ENCODE peak calls at places on chromosomes 16 and 17, in ten cellular contexts. G is amygdala; J is substantia nigra; B is NCI-H1092 treated with DMSO at 0.1 percent for 48 hours; D is anterior cingulate cortex; F is vagina; H is NCI-H1694 treated with DMSO at 0.1 percent for 48 hours; W is stimulated activated CD4-positive, alpha-beta T cell treated with anti-CD3 and anti-CD28 coated beads, Interleukin-12 subunit alpha, Interleukin-12 subunit beta, amount 100 ng/mL, for 48 hours; O is left kidney; C is stimulated activated CD8-positive, alpha-beta memory T cell treated with anti-CD3 and anti-CD28 coated beads, Interleukin-15, amount 100 ng/mL, for 48 hours. X is an unnamed sample.

GRCh38 chr17:4509402-4509801 is 10.7 kb downstream of the SPNS2 start:
- DNase-seq in J (no peak), G (no peak), H (no peak), F (no peak), W (no peak), C (no peak), O (no peak), B (no peak), D (no peak), X (no peak)

GRCh38 chr17:35448214-35448898 is at the start of gene SLFN13:
- DNase-seq in W (peak), G (no peak), H (no peak), B (peak), F (no peak), O (peak), C (peak), D (no peak), J (no peak), X (no peak)

GRCh38 chr17:77325826-77326581 is 185.2 kb downstream of the SEC14L1 start:
- DNase-seq in D (no peak), H (no peak), O (no peak), C (no peak), J (no peak), W (no peak), G (no peak), B (no peak), F (peak), X (peak)

GRCh38 chr16:56682703-56683397 is 580 bp downstream of the MT1X start:
- DNase-seq in B (no peak), W (no peak), O (no peak), D (no peak), F (no peak), H (peak), C (no peak), G (no peak), J (no peak), X (no peak)

GRCh38 chr16:11650641-11651591 is 17.3 kb upstream of the SNN start:
- DNase-seq in B (no peak), D (no peak), H (no peak), C (no peak), J (no peak), F (no peak), W (no peak), G (no peak), O (no peak), X (no peak)

GRCh38 chr16:64174327-64174726 is 947.5 kb downstream of the CDH11 start:
- DNase-seq in W (no peak), B (no peak), J (no peak), G (no peak), H (no peak), C (no peak), F (no peak), D (no peak), O (no peak), X (no peak)

GRCh38 chr17:19551708-19552148 is 18.1 kb downstream of the SLC47A1 start:
- DNase-seq in B (no peak), W (no peak), D (no peak), F (no peak), H (no peak), G (no peak), O (no peak), J (no peak), C (no peak), X (no peak)

GRCh38 chr16:52247737-52248136 is 299.2 kb downstream of the TOX3 start:
- DNase-seq in B (no peak), F (no peak), O (no peak), H (no peak), D (no peak), G (no peak), C (no peak), W (no peak), J (no peak), X (no peak)

GRCh38 chr17:56914641-56915263 is 903 bp upstream of the TRIM25 start:
- DNase-seq in W (no peak), F (no peak), G (no peak), O (peak), D (no peak), C (no peak), H (no peak), J (no peak), B (peak), X (no peak)

GRCh38 chr16:1941924-1942809 is 832 bp downstream of the MSRB1 start:
- DNase-seq in B (no peak), W (no peak), C (no peak), G (no peak), H (no peak), J (no peak), O (no peak), F (no peak), D (no peak), X (no peak)

GRCh38 chr16:24652803-24653202 is 76.6 kb upstream of the TNRC6A start:
- DNase-seq in B (no peak), G (no peak), F (no peak), J (no peak), H (no peak), O (no peak), D (no peak), C (no peak), W (no peak), X (no peak)